ENCODE peak calls at places on chromosome 6, in five cellular contexts. Y, A, V, H and S are unnamed samples.

GRCh38 chr6:24358219-24358821 is 461 bp upstream of the DCDC2 start:
- DNase-seq in V (no peak), Y (no peak), A (no peak), H (no peak), S (no peak)

GRCh38 chr6:161947371-161947770 is 673.5 kb upstream of the AGPAT4 start:
- DNase-seq in Y (no peak), V (no peak), A (no peak), H (no peak), S (no peak)

GRCh38 chr6:123454448-123454847 is 182.3 kb downstream of the TRDN start:
- DNase-seq in V (no peak), Y (no peak), H (no peak), A (no peak), S (no peak)

GRCh38 chr6:31576897-31577341 is 1.6 kb downstream of the TNF start:
- DNase-seq in A (no peak), V (no peak), H (no peak), Y (no peak), S (no peak)

GRCh38 chr6:79421707-79422484 is 115.3 kb downstream of the LCA5 start:
- DNase-seq in A (peak; percentile 95), H (peak; percentile 98), V (no peak), Y (peak; percentile 92), S (no peak)

GRCh38 chr6:137751768-137752560 is 115.1 kb upstream of the TNFAIP3 start:
- DNase-seq in A (no peak), Y (no peak), V (peak; percentile 65), H (no peak), S (no peak)

GRCh38 chr6:5351552-5351951 is 90.2 kb downstream of the FARS2 start:
- DNase-seq in A (peak; percentile 11), H (no peak), Y (peak; percentile 22), V (no peak), S (no peak)

GRCh38 chr6:83265384-83265783 is 72.2 kb downstream of the RWDD2A start:
- DNase-seq in Y (peak; percentile 52), V (no peak), A (peak; percentile 51), H (peak; percentile 65), S (no peak)

GRCh38 chr6:1004885-1005635 is 306.8 kb upstream of the FOXQ1 start:
- DNase-seq in H (peak; percentile 52), Y (peak; percentile 22), V (no peak), A (no peak), S (no peak)

GRCh38 chr6:98787961-98788360 is 46.4 kb upstream of the POU3F2 start:
- DNase-seq in Y (no peak), A (no peak), V (no peak), H (no peak), S (peak; percentile 20)

GRCh38 chr6:80523531-80523970 is 417.1 kb downstream of the BCKDHB start:
- DNase-seq in Y (peak; percentile 21), A (peak; percentile 33), H (peak; percentile 42), V (no peak), S (no peak)

GRCh38 chr6:133568970-133569889 is 319.7 kb upstream of the TCF21 start:
- DNase-seq in Y (peak; percentile 98), A (peak; percentile 95), V (peak; percentile 26), H (peak; percentile 85), S (no peak)

GRCh38 chr6:132867055-132867454 is 52.7 kb downstream of the RPS12 start:
- DNase-seq in Y (no peak), A (no peak), H (peak; percentile 54), V (no peak), S (no peak)

GRCh38 chr6:110414669-110415296 is 592 bp downstream of the DDO start:
- DNase-seq in H (no peak), A (no peak), Y (no peak), V (no peak), S (no peak)
- TF ChIP-seq CTCF in H (no peak), A (no peak), Y (no peak), V (no peak), S (no peak)

DNA sequence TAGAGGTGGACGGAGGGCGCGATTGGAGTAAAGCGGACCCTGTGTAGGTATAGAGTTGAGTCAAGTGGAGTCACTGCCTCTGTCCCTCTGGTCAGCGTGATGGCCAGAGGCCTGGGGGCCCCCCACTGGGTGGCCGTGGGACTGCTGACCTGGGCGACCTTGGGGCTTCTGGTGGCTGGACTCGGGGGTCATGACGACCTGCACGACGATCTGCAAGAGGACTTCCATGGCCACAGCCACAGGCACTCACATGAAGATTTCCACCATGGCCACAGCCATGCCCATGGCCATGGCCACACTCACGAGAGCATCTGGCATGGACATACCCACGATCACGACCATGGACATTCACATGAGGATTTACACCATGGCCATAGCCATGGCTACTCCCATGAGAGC is 479 bp downstream of the SLC39A7 start:
- DNase-seq in A (no peak), Y (no peak), H (no peak), V (no peak), S (no peak)
- TF ChIP-seq CTCF in A (no peak), Y (no peak), H (no peak), V (no peak), S (peak; percentile 21)

DNA sequence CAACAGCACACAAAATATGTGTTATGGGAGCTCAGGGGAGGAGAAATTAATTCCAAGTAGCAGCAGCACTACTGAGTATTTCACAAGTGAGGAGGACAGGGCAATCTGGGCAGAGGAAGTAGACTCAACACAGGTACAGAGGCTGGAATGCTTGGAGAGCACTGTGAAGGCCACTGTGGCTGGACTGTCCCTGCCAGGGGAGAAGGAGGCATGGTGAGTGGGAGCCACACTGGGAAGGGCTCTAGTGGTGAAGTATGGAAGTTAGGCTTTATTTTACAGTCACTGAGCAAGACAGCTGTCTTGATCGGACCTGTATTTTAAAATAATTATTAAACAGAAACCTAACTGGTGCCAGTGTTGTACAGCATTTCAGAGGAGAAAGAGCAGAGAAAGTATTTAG is 28.8 kb downstream of the FAM229B start:
- DNase-seq in Y (no peak), A (no peak), H (no peak), V (no peak), S (no peak)
- TF ChIP-seq CTCF in Y (no peak), A (peak; percentile 6), H (peak; percentile 13), V (no peak), S (no peak)

GRCh38 chr6:149201068-149201655 is 116.3 kb upstream of the TAB2 start:
- DNase-seq in A (no peak), V (no peak), H (no peak), Y (no peak), S (no peak)
- TF ChIP-seq CTCF in A (no peak), V (no peak), H (no peak), Y (no peak), S (no peak)

DNA sequence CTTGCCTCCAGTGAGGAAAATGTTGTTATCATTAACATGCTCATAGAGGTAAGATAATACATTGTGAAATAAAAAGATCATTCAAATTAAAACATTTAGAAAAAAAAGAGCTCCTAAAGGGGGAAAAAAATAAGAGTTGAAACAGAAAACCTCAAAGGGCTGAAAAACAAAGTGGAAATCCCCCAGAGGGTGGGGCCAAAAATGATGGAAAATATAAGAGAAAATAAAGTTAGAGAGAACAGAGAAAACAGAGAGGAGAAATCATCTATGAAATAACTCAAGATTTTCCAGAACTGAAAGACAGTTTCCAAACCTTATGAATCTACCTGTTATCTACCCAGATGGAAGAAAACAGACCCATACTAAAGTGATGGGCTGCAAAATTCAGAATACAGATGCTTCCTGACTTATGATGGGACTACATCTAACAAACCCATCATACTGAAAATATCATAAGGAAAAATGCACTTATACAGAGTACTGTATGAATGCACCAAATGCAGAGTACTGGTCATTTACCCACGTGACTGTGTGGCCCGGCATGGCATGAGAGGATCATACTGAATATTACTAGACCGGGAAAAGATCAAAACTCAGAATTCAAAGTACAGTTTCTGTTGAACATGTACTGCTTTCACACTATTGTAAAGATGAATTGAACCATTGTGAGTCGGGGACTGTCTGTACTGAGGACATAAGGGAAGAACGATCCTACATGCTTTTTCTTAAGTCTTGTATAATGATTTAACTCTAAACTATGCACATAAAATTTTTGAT is 4.0 kb downstream of the ZBTB24 start:
- DNase-seq in Y (no peak), V (no peak), H (no peak), A (no peak), S (no peak)
- TF ChIP-seq CTCF in Y (no peak), V (no peak), H (no peak), A (no peak), S (no peak)